ENCODE peak calls at places on chromosomes 5 and 9, in four cellular contexts. D is tibial artery, M is Peyer's patch, L is mammary epithelial cell. Q is an unnamed sample.

GRCh38 chr5:175025046-175025445 is 300.7 kb downstream of the MSX2 start:
- DNase-seq in D (no peak), M (no peak), L (no peak), Q (no peak)

GRCh38 chr5:19048750-19049149 is 939.2 kb downstream of the CDH18 start:
- DNase-seq in D (no peak), M (no peak), L (no peak), Q (no peak)

GRCh38 chr5:9233712-9234111 is 312.2 kb downstream of the SEMA5A start:
- DNase-seq in D (no peak), M (no peak), L (no peak), Q (no peak)

GRCh38 chr5:105970919-105971318 is 1699.8 kb downstream of the EFNA5 start:
- DNase-seq in D (no peak), M (no peak), L (no peak), Q (no peak)

GRCh38 chr9:113472199-113472598 is 8.7 kb downstream of the RGS3 start:
- DNase-seq in D (no peak), M (no peak), L (no peak), Q (no peak)

GRCh38 chr5:147481857-147482256 is 28.0 kb downstream of the DPYSL3 start:
- DNase-seq in D (no peak), M (no peak), L (peak; percentile 18), Q (no peak)

GRCh38 chr9:38046669-38047300 is 22.2 kb downstream of the SHB start:
- DNase-seq in D (no peak), M (no peak), L (peak; percentile 88), Q (no peak)

GRCh38 chr9:110016340-110016739 is 191.6 kb downstream of the C9orf152 start:
- DNase-seq in D (no peak), M (no peak), L (peak; percentile 40), Q (no peak)

GRCh38 chr5:151719228-151719861 is 32.6 kb upstream of the SPARC start:
- DNase-seq in D (no peak), M (no peak), L (no peak), Q (no peak)

GRCh38 chr9:36815023-36815422 is 219.0 kb downstream of the PAX5 start:
- DNase-seq in D (no peak), M (no peak), L (no peak), Q (no peak)

GRCh38 chr5:72511371-72512178 is 4.4 kb upstream of the ZNF366 start:
- DNase-seq in D (no peak), M (no peak), L (peak; percentile 16), Q (no peak)

GRCh38 chr9:75071530-75072122 is 16.3 kb downstream of the NMRK1 start:
- DNase-seq in D (no peak), M (peak; percentile 25), L (peak; percentile 81), Q (peak; percentile 68)

GRCh38 chr5:144004751-144005150 is 165.7 kb downstream of the YIPF5 start:
- DNase-seq in D (no peak), M (no peak), L (peak; percentile 35), Q (no peak)

GRCh38 chr9:36971935-36972488 is 62.1 kb downstream of the PAX5 start:
- DNase-seq in D (no peak), M (no peak), L (no peak), Q (no peak)

GRCh38 chr5:175621971-175622370 is 35.9 kb upstream of the HRH2 start:
- DNase-seq in D (peak; percentile 10), M (no peak), L (no peak), Q (no peak)

GRCh38 chr5:149056611-149057165 is 6.2 kb downstream of the SH3TC2 start:
- DNase-seq in D (no peak), M (no peak), L (no peak), Q (no peak)

GRCh38 chr5:67816456-67816855 is 399.1 kb upstream of the PIK3R1 start:
- DNase-seq in D (no peak), M (no peak), L (no peak), Q (no peak)

GRCh38 chr5:9785751-9786150 is 155.6 kb upstream of the TAS2R1 start:
- DNase-seq in D (no peak), M (no peak), L (no peak), Q (no peak)

GRCh38 chr9:35110327-35110758 is 5.3 kb downstream of the ATOSB start:
- DNase-seq in D (peak; percentile 92), M (no peak), L (peak; percentile 55), Q (no peak)

GRCh38 chr9:129556576-129557191 is 64.2 kb downstream of the C9orf50 start:
- DNase-seq in D (no peak), M (no peak), L (no peak), Q (no peak)

GRCh38 chr5:140569197-140569596 is 4.6 kb downstream of the SLC35A4 start:
- DNase-seq in D (no peak), M (no peak), L (no peak), Q (no peak)

GRCh38 chr5:165457854-165458481 is 1952.5 kb downstream of the MAT2B start:
- DNase-seq in D (no peak), M (no peak), L (peak; percentile 33), Q (no peak)

GRCh38 chr9:112680731-112681402 is 37.0 kb downstream of the INIP start:
- DNase-seq in D (no peak), M (no peak), L (no peak), Q (no peak)

GRCh38 chr9:127771570-127772189 is 6.8 kb downstream of the SH2D3C start:
- DNase-seq in D (no peak), M (no peak), L (no peak), Q (no peak)

GRCh38 chr5:40619406-40619805 is 60.3 kb upstream of the PTGER4 start:
- DNase-seq in D (no peak), M (no peak), L (peak; percentile 27), Q (no peak)

GRCh38 chr9:129140397-129141065 is 29.3 kb downstream of the PTPA start:
- DNase-seq in D (no peak), M (peak; percentile 21), L (peak; percentile 65), Q (no peak)

GRCh38 chr5:132714456-132715307 is 22.7 kb downstream of the KIF3A start:
- DNase-seq in D (no peak), M (no peak), L (peak; percentile 1), Q (peak; percentile 9)

GRCh38 chr5:102481044-102481715 is 17.6 kb downstream of the SLCO6A1 start:
- DNase-seq in D (no peak), M (no peak), L (no peak), Q (no peak)

GRCh38 chr5:34932947-34933346 is 3.6 kb downstream of the DNAJC21 start:
- DNase-seq in D (no peak), M (no peak), L (no peak), Q (no peak)

GRCh38 chr5:118224546-118224945 is 763.8 kb downstream of the DTWD2 start:
- DNase-seq in D (no peak), M (no peak), L (peak; percentile 11), Q (no peak)

GRCh38 chr5:135484563-135485157 is 32.5 kb upstream of the TIFAB start:
- DNase-seq in D (peak; percentile 55), M (no peak), L (no peak), Q (no peak)

GRCh38 chr5:135329913-135330797 is 68.9 kb downstream of the MACROH2A1 start:
- DNase-seq in D (no peak), M (no peak), L (no peak), Q (no peak)

GRCh38 chr9:26524225-26524624 is 368.4 kb downstream of the CAAP1 start:
- DNase-seq in D (no peak), M (no peak), L (no peak), Q (no peak)

GRCh38 chr5:17785774-17786173 is 151.5 kb downstream of the TAF11L14 start:
- DNase-seq in D (no peak), M (no peak), L (no peak), Q (no peak)

GRCh38 chr5:6550628-6551027 is 82.2 kb downstream of the NSUN2 start:
- DNase-seq in D (no peak), M (no peak), L (no peak), Q (no peak)

GRCh38 chr9:107397076-107398049 is 92.2 kb downstream of the KLF4 start:
- DNase-seq in D (no peak), M (no peak), L (peak; percentile 21), Q (no peak)

GRCh38 chr5:122673343-122673742 is 101.5 kb upstream of the SNX2 start:
- DNase-seq in D (peak; percentile 72), M (no peak), L (no peak), Q (no peak)

GRCh38 chr5:119286516-119287488 is 69.0 kb upstream of the TNFAIP8 start:
- DNase-seq in D (no peak), M (no peak), L (no peak), Q (no peak)

GRCh38 chr9:114250235-114250568 is 72.7 kb upstream of the ORM1 start:
- DNase-seq in D (peak; percentile 93), M (no peak), L (no peak), Q (no peak)

GRCh38 chr5:91474201-91474600 is 91.1 kb upstream of the ARRDC3 start:
- DNase-seq in D (no peak), M (no peak), L (no peak), Q (no peak)
- H3K4me1 ChIP-seq in D (no peaks in the 10 kb centered on the region), M (no peaks in the 10 kb centered on the region), L (no peaks in the 10 kb centered on the region), Q (peaks cover 2% of the 10 kb centered on the region)

GRCh38 chr5:14557203-14557725 is 24.3 kb upstream of the OTULINL start:
- DNase-seq in D (no peak), M (no peak), L (no peak), Q (no peak)
- H3K27ac ChIP-seq in D (no peak overlapping the region), M (peak overlapping the region; percentile 63), L (no peak overlapping the region), Q (no peak overlapping the region)

GRCh38 chr5:138770291-138770690 is 17.1 kb downstream of the CTNNA1 start:
- DNase-seq in D (no peak), M (no peak), L (no peak), Q (no peak)
- H3K4me1 ChIP-seq in D (no peaks in the 10 kb centered on the region), M (no peaks in the 10 kb centered on the region), L (no peaks in the 10 kb centered on the region), Q (no peaks in the 10 kb centered on the region)

GRCh38 chr5:159210306-159210722 is 961 bp upstream of the RNF145 start:
- DNase-seq in D (no peak), M (no peak), L (peak; percentile 62), Q (no peak)
- H3K27ac ChIP-seq in D (no peak overlapping the region), M (peak overlapping the region; percentile 94), L (peak overlapping the region; percentile 79), Q (no peak overlapping the region)

GRCh38 chr9:93233033-93233432 is 49.1 kb downstream of the WNK2 start:
- DNase-seq in D (no peak), M (no peak), L (no peak), Q (no peak)
- H3K4me1 ChIP-seq in D (no peaks in the 10 kb centered on the region), M (no peaks in the 10 kb centered on the region), L (no peaks in the 10 kb centered on the region), Q (peaks cover 16% of the 10 kb centered on the region)

DNA sequence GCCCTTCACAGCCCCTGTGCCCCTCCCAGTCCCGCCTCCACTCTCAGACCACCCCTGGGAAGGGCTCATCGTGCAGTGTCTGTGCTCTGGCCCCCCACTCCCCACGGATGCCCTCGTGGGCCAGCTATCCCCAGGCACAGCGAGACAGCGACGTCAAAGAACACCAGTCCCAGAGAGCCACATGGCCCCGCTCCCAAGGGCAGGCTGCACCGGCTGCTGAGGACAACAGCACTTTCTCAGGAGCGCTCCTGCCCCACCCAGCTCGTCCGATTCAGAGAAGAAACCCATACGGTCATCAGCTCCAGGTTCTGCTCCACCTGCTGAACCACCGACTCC is 4.8 kb upstream of the SNAPC4 start:
- DNase-seq in D (no peak), M (no peak), L (no peak), Q (no peak)
- H3K27ac ChIP-seq in D (no peak overlapping the region), M (no peak overlapping the region), L (no peak overlapping the region), Q (peak overlapping the region; percentile 29)

GRCh38 chr5:81853005-81853357 is 102.1 kb upstream of the SSBP2 start:
- DNase-seq in D (no peak), M (no peak), L (no peak), Q (no peak)
- H3K4me1 ChIP-seq in D (no peaks in the 10 kb centered on the region), M (no peaks in the 10 kb centered on the region), L (peaks cover 53% of the 10 kb centered on the region), Q (peaks cover 28% of the 10 kb centered on the region)

Q was measured in CD8-positive, alpha-beta memory T cell.